ENCODE peak calls at places on chromosomes 4 and X, in nine cellular contexts. One of them, this sample, is unnamed.

GRCh38 chr4:124189545-124189944 is 523.0 kb downstream of the ANKRD50 start:
- DNase-seq in T-helper 9 cell: no peak
- DNase-seq in NCI-H1092 treated with DMSO at 0.1 percent for 48 hours: no peak
- DNase-seq in stimulated activated CD4-positive, alpha-beta T cell treated with anti-CD3 and anti-CD28 coated beads, Interleukin-4, amount 100 ng/mL, for 4 hours: no peak
- DNase-seq in activated naive CD4-positive, alpha-beta T cell: no peak
- DNase-seq in T follicular helper cell: no peak
- DNase-seq in MV-4-11: no peak
- DNase-seq in GM12865: no peak
- DNase-seq in NCI-H2171 treated with DMSO at 0.1 percent for 48 hours: no peak
- DNase-seq in this sample: no peak

GRCh38 chrX:11059923-11060322 is 51.2 kb upstream of the HCCS start:
- DNase-seq in T-helper 9 cell: no peak
- DNase-seq in NCI-H1092 treated with DMSO at 0.1 percent for 48 hours: no peak
- DNase-seq in stimulated activated CD4-positive, alpha-beta T cell treated with anti-CD3 and anti-CD28 coated beads, Interleukin-4, amount 100 ng/mL, for 4 hours: no peak
- DNase-seq in activated naive CD4-positive, alpha-beta T cell: no peak
- DNase-seq in T follicular helper cell: no peak
- DNase-seq in MV-4-11: no peak
- DNase-seq in GM12865: no peak
- DNase-seq in NCI-H2171 treated with DMSO at 0.1 percent for 48 hours: no peak
- DNase-seq in this sample: no peak

GRCh38 chr4:72631296-72631695 is 62.3 kb upstream of the ADAMTS3 start:
- DNase-seq in T-helper 9 cell: no peak
- DNase-seq in NCI-H1092 treated with DMSO at 0.1 percent for 48 hours: no peak
- DNase-seq in stimulated activated CD4-positive, alpha-beta T cell treated with anti-CD3 and anti-CD28 coated beads, Interleukin-4, amount 100 ng/mL, for 4 hours: no peak
- DNase-seq in activated naive CD4-positive, alpha-beta T cell: no peak
- DNase-seq in T follicular helper cell: no peak
- DNase-seq in MV-4-11: no peak
- DNase-seq in GM12865: no peak
- DNase-seq in NCI-H2171 treated with DMSO at 0.1 percent for 48 hours: no peak
- DNase-seq in this sample: no peak

GRCh38 chr4:8644461-8644891 is 51.9 kb downstream of the CPZ start:
- DNase-seq in T-helper 9 cell: no peak
- DNase-seq in NCI-H1092 treated with DMSO at 0.1 percent for 48 hours: no peak
- DNase-seq in stimulated activated CD4-positive, alpha-beta T cell treated with anti-CD3 and anti-CD28 coated beads, Interleukin-4, amount 100 ng/mL, for 4 hours: no peak
- DNase-seq in activated naive CD4-positive, alpha-beta T cell: no peak
- DNase-seq in T follicular helper cell: no peak
- DNase-seq in MV-4-11: no peak
- DNase-seq in GM12865: no peak
- DNase-seq in NCI-H2171 treated with DMSO at 0.1 percent for 48 hours: no peak
- DNase-seq in this sample: no peak

GRCh38 chrX:103831342-103831802 is 685 bp downstream of the RAB9B start:
- DNase-seq in T-helper 9 cell: peak
- DNase-seq in NCI-H1092 treated with DMSO at 0.1 percent for 48 hours: no peak
- DNase-seq in stimulated activated CD4-positive, alpha-beta T cell treated with anti-CD3 and anti-CD28 coated beads, Interleukin-4, amount 100 ng/mL, for 4 hours: no peak
- DNase-seq in activated naive CD4-positive, alpha-beta T cell: no peak
- DNase-seq in T follicular helper cell: peak
- DNase-seq in MV-4-11: peak
- DNase-seq in GM12865: peak
- DNase-seq in NCI-H2171 treated with DMSO at 0.1 percent for 48 hours: no peak
- DNase-seq in this sample: no peak

GRCh38 chrX:1601051-1601767 is 9.8 kb downstream of the AKAP17A start:
- DNase-seq in T-helper 9 cell: no peak
- DNase-seq in NCI-H1092 treated with DMSO at 0.1 percent for 48 hours: no peak
- DNase-seq in stimulated activated CD4-positive, alpha-beta T cell treated with anti-CD3 and anti-CD28 coated beads, Interleukin-4, amount 100 ng/mL, for 4 hours: no peak
- DNase-seq in activated naive CD4-positive, alpha-beta T cell: no peak
- DNase-seq in T follicular helper cell: no peak
- DNase-seq in MV-4-11: no peak
- DNase-seq in GM12865: no peak
- DNase-seq in NCI-H2171 treated with DMSO at 0.1 percent for 48 hours: no peak
- DNase-seq in this sample: no peak

GRCh38 chr4:147768113-147768512 is 36.2 kb downstream of the ARHGAP10 start:
- DNase-seq in T-helper 9 cell: no peak
- DNase-seq in NCI-H1092 treated with DMSO at 0.1 percent for 48 hours: no peak
- DNase-seq in stimulated activated CD4-positive, alpha-beta T cell treated with anti-CD3 and anti-CD28 coated beads, Interleukin-4, amount 100 ng/mL, for 4 hours: no peak
- DNase-seq in activated naive CD4-positive, alpha-beta T cell: no peak
- DNase-seq in T follicular helper cell: no peak
- DNase-seq in MV-4-11: peak
- DNase-seq in GM12865: no peak
- DNase-seq in NCI-H2171 treated with DMSO at 0.1 percent for 48 hours: no peak
- DNase-seq in this sample: peak

GRCh38 chr4:52035190-52035589 is 2.9 kb downstream of the SGCB start:
- DNase-seq in T-helper 9 cell: no peak
- DNase-seq in NCI-H1092 treated with DMSO at 0.1 percent for 48 hours: no peak
- DNase-seq in stimulated activated CD4-positive, alpha-beta T cell treated with anti-CD3 and anti-CD28 coated beads, Interleukin-4, amount 100 ng/mL, for 4 hours: no peak
- DNase-seq in activated naive CD4-positive, alpha-beta T cell: no peak
- DNase-seq in T follicular helper cell: no peak
- DNase-seq in MV-4-11: no peak
- DNase-seq in GM12865: no peak
- DNase-seq in NCI-H2171 treated with DMSO at 0.1 percent for 48 hours: no peak
- DNase-seq in this sample: no peak

GRCh38 chrX:154380153-154380552 is 1.1 kb downstream of the EMD start:
- DNase-seq in T-helper 9 cell: no peak
- DNase-seq in NCI-H1092 treated with DMSO at 0.1 percent for 48 hours: peak
- DNase-seq in stimulated activated CD4-positive, alpha-beta T cell treated with anti-CD3 and anti-CD28 coated beads, Interleukin-4, amount 100 ng/mL, for 4 hours: no peak
- DNase-seq in activated naive CD4-positive, alpha-beta T cell: no peak
- DNase-seq in T follicular helper cell: no peak
- DNase-seq in MV-4-11: no peak
- DNase-seq in GM12865: no peak
- DNase-seq in NCI-H2171 treated with DMSO at 0.1 percent for 48 hours: no peak
- DNase-seq in this sample: no peak

GRCh38 chrX:130082244-130083106 is 27.8 kb downstream of the ELF4 start:
- DNase-seq in T-helper 9 cell: peak
- DNase-seq in NCI-H1092 treated with DMSO at 0.1 percent for 48 hours: no peak
- DNase-seq in stimulated activated CD4-positive, alpha-beta T cell treated with anti-CD3 and anti-CD28 coated beads, Interleukin-4, amount 100 ng/mL, for 4 hours: peak
- DNase-seq in activated naive CD4-positive, alpha-beta T cell: peak
- DNase-seq in T follicular helper cell: peak
- DNase-seq in MV-4-11: peak
- DNase-seq in GM12865: peak
- DNase-seq in NCI-H2171 treated with DMSO at 0.1 percent for 48 hours: no peak
- DNase-seq in this sample: peak

GRCh38 chrX:52983526-52983925 is 25.2 kb upstream of the FAM156A start:
- DNase-seq in T-helper 9 cell: no peak
- DNase-seq in NCI-H1092 treated with DMSO at 0.1 percent for 48 hours: no peak
- DNase-seq in stimulated activated CD4-positive, alpha-beta T cell treated with anti-CD3 and anti-CD28 coated beads, Interleukin-4, amount 100 ng/mL, for 4 hours: no peak
- DNase-seq in activated naive CD4-positive, alpha-beta T cell: no peak
- DNase-seq in T follicular helper cell: no peak
- DNase-seq in MV-4-11: no peak
- DNase-seq in GM12865: no peak
- DNase-seq in NCI-H2171 treated with DMSO at 0.1 percent for 48 hours: no peak
- DNase-seq in this sample: no peak

GRCh38 chrX:109440475-109440874 is 41.4 kb downstream of the GUCY2F start:
- DNase-seq in T-helper 9 cell: no peak
- DNase-seq in NCI-H1092 treated with DMSO at 0.1 percent for 48 hours: no peak
- DNase-seq in stimulated activated CD4-positive, alpha-beta T cell treated with anti-CD3 and anti-CD28 coated beads, Interleukin-4, amount 100 ng/mL, for 4 hours: no peak
- DNase-seq in activated naive CD4-positive, alpha-beta T cell: no peak
- DNase-seq in T follicular helper cell: no peak
- DNase-seq in MV-4-11: peak
- DNase-seq in GM12865: peak
- DNase-seq in NCI-H2171 treated with DMSO at 0.1 percent for 48 hours: no peak
- DNase-seq in this sample: peak

GRCh38 chr4:154574311-154574710 is 11.5 kb downstream of the FGB start:
- DNase-seq in T-helper 9 cell: no peak
- DNase-seq in NCI-H1092 treated with DMSO at 0.1 percent for 48 hours: no peak
- DNase-seq in stimulated activated CD4-positive, alpha-beta T cell treated with anti-CD3 and anti-CD28 coated beads, Interleukin-4, amount 100 ng/mL, for 4 hours: no peak
- DNase-seq in activated naive CD4-positive, alpha-beta T cell: no peak
- DNase-seq in T follicular helper cell: no peak
- DNase-seq in MV-4-11: no peak
- DNase-seq in GM12865: no peak
- DNase-seq in NCI-H2171 treated with DMSO at 0.1 percent for 48 hours: no peak
- DNase-seq in this sample: no peak

GRCh38 chr4:54378461-54378860 is 149.4 kb downstream of the PDGFRA start:
- DNase-seq in T-helper 9 cell: no peak
- DNase-seq in NCI-H1092 treated with DMSO at 0.1 percent for 48 hours: no peak
- DNase-seq in stimulated activated CD4-positive, alpha-beta T cell treated with anti-CD3 and anti-CD28 coated beads, Interleukin-4, amount 100 ng/mL, for 4 hours: no peak
- DNase-seq in activated naive CD4-positive, alpha-beta T cell: no peak
- DNase-seq in T follicular helper cell: no peak
- DNase-seq in MV-4-11: no peak
- DNase-seq in GM12865: no peak
- DNase-seq in NCI-H2171 treated with DMSO at 0.1 percent for 48 hours: no peak
- DNase-seq in this sample: no peak

GRCh38 chr4:139692300-139693012 is 26.8 kb downstream of the MGST2 start:
- DNase-seq in T-helper 9 cell: no peak
- DNase-seq in NCI-H1092 treated with DMSO at 0.1 percent for 48 hours: peak
- DNase-seq in stimulated activated CD4-positive, alpha-beta T cell treated with anti-CD3 and anti-CD28 coated beads, Interleukin-4, amount 100 ng/mL, for 4 hours: no peak
- DNase-seq in activated naive CD4-positive, alpha-beta T cell: no peak
- DNase-seq in T follicular helper cell: no peak
- DNase-seq in MV-4-11: peak
- DNase-seq in GM12865: peak
- DNase-seq in NCI-H2171 treated with DMSO at 0.1 percent for 48 hours: peak
- DNase-seq in this sample: peak

GRCh38 chr4:55707507-55707906 is 71.4 kb upstream of the NMU start:
- DNase-seq in T-helper 9 cell: no peak
- DNase-seq in NCI-H1092 treated with DMSO at 0.1 percent for 48 hours: no peak
- DNase-seq in stimulated activated CD4-positive, alpha-beta T cell treated with anti-CD3 and anti-CD28 coated beads, Interleukin-4, amount 100 ng/mL, for 4 hours: no peak
- DNase-seq in activated naive CD4-positive, alpha-beta T cell: no peak
- DNase-seq in T follicular helper cell: no peak
- DNase-seq in MV-4-11: no peak
- DNase-seq in GM12865: no peak
- DNase-seq in NCI-H2171 treated with DMSO at 0.1 percent for 48 hours: no peak
- DNase-seq in this sample: no peak

GRCh38 chrX:2629316-2630168 is 61.6 kb upstream of the CD99 start:
- DNase-seq in T-helper 9 cell: no peak
- DNase-seq in NCI-H1092 treated with DMSO at 0.1 percent for 48 hours: no peak
- DNase-seq in stimulated activated CD4-positive, alpha-beta T cell treated with anti-CD3 and anti-CD28 coated beads, Interleukin-4, amount 100 ng/mL, for 4 hours: peak
- DNase-seq in activated naive CD4-positive, alpha-beta T cell: no peak
- DNase-seq in T follicular helper cell: peak
- DNase-seq in MV-4-11: no peak
- DNase-seq in GM12865: peak
- DNase-seq in NCI-H2171 treated with DMSO at 0.1 percent for 48 hours: no peak
- DNase-seq in this sample: no peak

GRCh38 chr4:26404597-26405323 is 83.9 kb downstream of the RBPJ start:
- DNase-seq in T-helper 9 cell: no peak
- DNase-seq in NCI-H1092 treated with DMSO at 0.1 percent for 48 hours: no peak
- DNase-seq in stimulated activated CD4-positive, alpha-beta T cell treated with anti-CD3 and anti-CD28 coated beads, Interleukin-4, amount 100 ng/mL, for 4 hours: no peak
- DNase-seq in activated naive CD4-positive, alpha-beta T cell: no peak
- DNase-seq in T follicular helper cell: no peak
- DNase-seq in MV-4-11: no peak
- DNase-seq in GM12865: no peak
- DNase-seq in NCI-H2171 treated with DMSO at 0.1 percent for 48 hours: no peak
- DNase-seq in this sample: no peak

GRCh38 chr4:149885896-149886295 is 70.3 kb upstream of the IQCM start:
- DNase-seq in T-helper 9 cell: no peak
- DNase-seq in NCI-H1092 treated with DMSO at 0.1 percent for 48 hours: no peak
- DNase-seq in stimulated activated CD4-positive, alpha-beta T cell treated with anti-CD3 and anti-CD28 coated beads, Interleukin-4, amount 100 ng/mL, for 4 hours: no peak
- DNase-seq in activated naive CD4-positive, alpha-beta T cell: no peak
- DNase-seq in T follicular helper cell: no peak
- DNase-seq in MV-4-11: no peak
- DNase-seq in GM12865: no peak
- DNase-seq in NCI-H2171 treated with DMSO at 0.1 percent for 48 hours: no peak
- DNase-seq in this sample: no peak

GRCh38 chr4:3335385-3335784 is 42.6 kb downstream of the RGS12 start:
- DNase-seq in T-helper 9 cell: no peak
- DNase-seq in NCI-H1092 treated with DMSO at 0.1 percent for 48 hours: peak
- DNase-seq in stimulated activated CD4-positive, alpha-beta T cell treated with anti-CD3 and anti-CD28 coated beads, Interleukin-4, amount 100 ng/mL, for 4 hours: no peak
- DNase-seq in activated naive CD4-positive, alpha-beta T cell: no peak
- DNase-seq in T follicular helper cell: no peak
- DNase-seq in MV-4-11: no peak
- DNase-seq in GM12865: no peak
- DNase-seq in NCI-H2171 treated with DMSO at 0.1 percent for 48 hours: peak
- DNase-seq in this sample: no peak

GRCh38 chr4:85358831-85359230 is 116.1 kb upstream of the ARHGAP24 start:
- DNase-seq in T-helper 9 cell: no peak
- DNase-seq in NCI-H1092 treated with DMSO at 0.1 percent for 48 hours: no peak
- DNase-seq in stimulated activated CD4-positive, alpha-beta T cell treated with anti-CD3 and anti-CD28 coated beads, Interleukin-4, amount 100 ng/mL, for 4 hours: no peak
- DNase-seq in activated naive CD4-positive, alpha-beta T cell: no peak
- DNase-seq in T follicular helper cell: no peak
- DNase-seq in MV-4-11: no peak
- DNase-seq in GM12865: no peak
- DNase-seq in NCI-H2171 treated with DMSO at 0.1 percent for 48 hours: no peak
- DNase-seq in this sample: no peak

GRCh38 chr4:83516042-83516772 is 19.7 kb upstream of the GPAT3 start:
- DNase-seq in T-helper 9 cell: no peak
- DNase-seq in NCI-H1092 treated with DMSO at 0.1 percent for 48 hours: no peak
- DNase-seq in stimulated activated CD4-positive, alpha-beta T cell treated with anti-CD3 and anti-CD28 coated beads, Interleukin-4, amount 100 ng/mL, for 4 hours: no peak
- DNase-seq in activated naive CD4-positive, alpha-beta T cell: no peak
- DNase-seq in T follicular helper cell: no peak
- DNase-seq in MV-4-11: peak
- DNase-seq in GM12865: no peak
- DNase-seq in NCI-H2171 treated with DMSO at 0.1 percent for 48 hours: no peak
- DNase-seq in this sample: no peak

GRCh38 chrX:10741496-10742048 is 121.2 kb upstream of the MID1 start:
- DNase-seq in T-helper 9 cell: no peak
- DNase-seq in NCI-H1092 treated with DMSO at 0.1 percent for 48 hours: no peak
- DNase-seq in stimulated activated CD4-positive, alpha-beta T cell treated with anti-CD3 and anti-CD28 coated beads, Interleukin-4, amount 100 ng/mL, for 4 hours: no peak
- DNase-seq in activated naive CD4-positive, alpha-beta T cell: no peak
- DNase-seq in T follicular helper cell: no peak
- DNase-seq in MV-4-11: no peak
- DNase-seq in GM12865: no peak
- DNase-seq in NCI-H2171 treated with DMSO at 0.1 percent for 48 hours: no peak
- DNase-seq in this sample: no peak

GRCh38 chr4:188117631-188118030 is 8.2 kb upstream of the TRIML2 start:
- DNase-seq in T-helper 9 cell: no peak
- DNase-seq in NCI-H1092 treated with DMSO at 0.1 percent for 48 hours: no peak
- DNase-seq in stimulated activated CD4-positive, alpha-beta T cell treated with anti-CD3 and anti-CD28 coated beads, Interleukin-4, amount 100 ng/mL, for 4 hours: no peak
- DNase-seq in activated naive CD4-positive, alpha-beta T cell: no peak
- DNase-seq in T follicular helper cell: no peak
- DNase-seq in MV-4-11: no peak
- DNase-seq in GM12865: no peak
- DNase-seq in NCI-H2171 treated with DMSO at 0.1 percent for 48 hours: no peak
- DNase-seq in this sample: no peak

GRCh38 chrX:108312938-108313337 is 125.3 kb downstream of the COL4A6 start:
- DNase-seq in T-helper 9 cell: no peak
- DNase-seq in NCI-H1092 treated with DMSO at 0.1 percent for 48 hours: peak
- DNase-seq in stimulated activated CD4-positive, alpha-beta T cell treated with anti-CD3 and anti-CD28 coated beads, Interleukin-4, amount 100 ng/mL, for 4 hours: no peak
- DNase-seq in activated naive CD4-positive, alpha-beta T cell: no peak
- DNase-seq in T follicular helper cell: no peak
- DNase-seq in MV-4-11: no peak
- DNase-seq in GM12865: no peak
- DNase-seq in NCI-H2171 treated with DMSO at 0.1 percent for 48 hours: peak
- DNase-seq in this sample: no peak

GRCh38 chrX:39972340-39972739 is 125.4 kb downstream of the BCOR start:
- DNase-seq in T-helper 9 cell: no peak
- DNase-seq in NCI-H1092 treated with DMSO at 0.1 percent for 48 hours: no peak
- DNase-seq in stimulated activated CD4-positive, alpha-beta T cell treated with anti-CD3 and anti-CD28 coated beads, Interleukin-4, amount 100 ng/mL, for 4 hours: no peak
- DNase-seq in activated naive CD4-positive, alpha-beta T cell: no peak
- DNase-seq in T follicular helper cell: no peak
- DNase-seq in MV-4-11: no peak
- DNase-seq in GM12865: no peak
- DNase-seq in NCI-H2171 treated with DMSO at 0.1 percent for 48 hours: peak
- DNase-seq in this sample: no peak

GRCh38 chr4:140533951-140534480 is 10.0 kb downstream of the ELMOD2 start:
- DNase-seq in T-helper 9 cell: no peak
- DNase-seq in NCI-H1092 treated with DMSO at 0.1 percent for 48 hours: no peak
- DNase-seq in stimulated activated CD4-positive, alpha-beta T cell treated with anti-CD3 and anti-CD28 coated beads, Interleukin-4, amount 100 ng/mL, for 4 hours: no peak
- DNase-seq in activated naive CD4-positive, alpha-beta T cell: no peak
- DNase-seq in T follicular helper cell: no peak
- DNase-seq in MV-4-11: no peak
- DNase-seq in GM12865: no peak
- DNase-seq in NCI-H2171 treated with DMSO at 0.1 percent for 48 hours: no peak
- DNase-seq in this sample: no peak

GRCh38 chr4:121026034-121026433 is 46.3 kb downstream of the NDNF start:
- DNase-seq in T-helper 9 cell: no peak
- DNase-seq in NCI-H1092 treated with DMSO at 0.1 percent for 48 hours: no peak
- DNase-seq in stimulated activated CD4-positive, alpha-beta T cell treated with anti-CD3 and anti-CD28 coated beads, Interleukin-4, amount 100 ng/mL, for 4 hours: no peak
- DNase-seq in activated naive CD4-positive, alpha-beta T cell: no peak
- DNase-seq in T follicular helper cell: no peak
- DNase-seq in MV-4-11: peak
- DNase-seq in GM12865: no peak
- DNase-seq in NCI-H2171 treated with DMSO at 0.1 percent for 48 hours: no peak
- DNase-seq in this sample: no peak